ENCODE peak calls at places on chromosomes 2 and 18, in ten cellular contexts. H is AG10803, A is NB4, Z is dorsolateral prefrontal cortex, G is cardiac muscle cell, B is lower leg skin, I is MM.1S, P is cardiac fibroblast, J is body of pancreas, D is AG04450. K is an unnamed sample.

GRCh38 chr18:886076-886475 is 18.6 kb upstream of the ADCYAP1 start:
- DNase-seq in H (no peak), A (no peak), Z (no peak), G (no peak), B (no peak), I (no peak), P (no peak), J (no peak), D (no peak), K (no peak)

GRCh38 chr18:40380657-40381441 is 1574.2 kb upstream of the PIK3C3 start:
- DNase-seq in H (peak), A (no peak), Z (no peak), G (no peak), B (no peak), I (no peak), P (peak), J (no peak), D (no peak), K (no peak)

GRCh38 chr18:48876590-48876989 is 74.2 kb downstream of the SMAD7 start:
- DNase-seq in H (no peak), A (no peak), Z (no peak), G (no peak), B (no peak), I (no peak), P (no peak), J (no peak), D (no peak), K (no peak)

GRCh38 chr18:37393221-37393828 is 172.3 kb downstream of the CELF4 start:
- DNase-seq in H (no peak), A (no peak), Z (no peak), G (no peak), B (no peak), I (no peak), P (no peak), J (no peak), D (no peak), K (no peak)

GRCh38 chr2:235088608-235089020 is 136.8 kb downstream of the SH3BP4 start:
- DNase-seq in H (peak), A (no peak), Z (no peak), G (peak), B (no peak), I (no peak), P (peak), J (no peak), D (no peak), K (peak)

GRCh38 chr18:11733031-11733430 is 44.0 kb downstream of the GNAL start:
- DNase-seq in H (peak), A (peak), Z (peak), G (peak), B (peak), I (peak), P (peak), J (peak), D (peak), K (peak)

GRCh38 chr18:63258749-63259580 is 60.6 kb downstream of the BCL2 start:
- DNase-seq in H (no peak), A (no peak), Z (no peak), G (no peak), B (no peak), I (no peak), P (no peak), J (no peak), D (no peak), K (no peak)

GRCh38 chr18:78740876-78741275 is 238.7 kb upstream of the SALL3 start:
- DNase-seq in H (no peak), A (no peak), Z (no peak), G (no peak), B (peak), I (no peak), P (no peak), J (no peak), D (no peak), K (no peak)

GRCh38 chr2:152466041-152466440 is 131.1 kb downstream of the FMNL2 start:
- DNase-seq in H (no peak), A (peak), Z (no peak), G (peak), B (peak), I (no peak), P (peak), J (peak), D (no peak), K (peak)

GRCh38 chr2:25091265-25091664 is 49.4 kb downstream of the EFR3B start:
- DNase-seq in H (no peak), A (no peak), Z (no peak), G (no peak), B (no peak), I (no peak), P (no peak), J (no peak), D (no peak), K (no peak)

GRCh38 chr2:200380833-200381542 is 74.5 kb downstream of the SPATS2L start:
- DNase-seq in H (peak), A (peak), Z (no peak), G (peak), B (no peak), I (peak), P (peak), J (no peak), D (no peak), K (peak)

GRCh38 chr18:78069784-78070664 is 820.4 kb downstream of the GALR1 start:
- DNase-seq in H (no peak), A (no peak), Z (no peak), G (no peak), B (no peak), I (no peak), P (no peak), J (no peak), D (no peak), K (no peak)

GRCh38 chr2:146523218-146523617 is 1321.6 kb upstream of the ACVR2A start:
- DNase-seq in H (peak), A (peak), Z (no peak), G (peak), B (no peak), I (peak), P (peak), J (no peak), D (no peak), K (peak)

GRCh38 chr2:26061539-26061938 is 27.7 kb downstream of the RAB10 start:
- DNase-seq in H (no peak), A (no peak), Z (no peak), G (no peak), B (no peak), I (no peak), P (no peak), J (no peak), D (no peak), K (no peak)

GRCh38 chr2:30213326-30213725 is 18.0 kb upstream of the LBH start:
- DNase-seq in H (no peak), A (no peak), Z (no peak), G (no peak), B (peak), I (no peak), P (no peak), J (no peak), D (no peak), K (no peak)

GRCh38 chr18:62402342-62402948 is 77.3 kb downstream of the TNFRSF11A start:
- DNase-seq in H (no peak), A (no peak), Z (no peak), G (no peak), B (no peak), I (no peak), P (no peak), J (no peak), D (no peak), K (no peak)

GRCh38 chr2:28137221-28137620 is 246.7 kb downstream of the BABAM2 start:
- DNase-seq in H (peak), A (no peak), Z (no peak), G (peak), B (no peak), I (no peak), P (peak), J (no peak), D (peak), K (peak)

GRCh38 chr18:79246309-79247108 is 149.2 kb upstream of the NFATC1 start:
- DNase-seq in H (peak), A (peak), Z (peak), G (peak), B (peak), I (peak), P (peak), J (peak), D (peak), K (peak)

GRCh38 chr18:61845212-61845611 is 47.6 kb downstream of the RNF152 start:
- DNase-seq in H (no peak), A (no peak), Z (no peak), G (no peak), B (no peak), I (no peak), P (no peak), J (no peak), D (no peak), K (no peak)

GRCh38 chr2:158412206-158412605 is 44.3 kb downstream of the CCDC148 start:
- DNase-seq in H (peak), A (no peak), Z (no peak), G (no peak), B (no peak), I (no peak), P (peak), J (no peak), D (peak), K (peak)

GRCh38 chr2:68193774-68194372 is 36.2 kb downstream of the PNO1 start:
- DNase-seq in H (peak), A (no peak), Z (no peak), G (peak), B (no peak), I (no peak), P (peak), J (no peak), D (peak), K (peak)

GRCh38 chr18:74342416-74343043 is 26.9 kb downstream of the C18orf63 start:
- DNase-seq in H (peak), A (peak), Z (no peak), G (peak), B (no peak), I (peak), P (peak), J (peak), D (peak), K (peak)

GRCh38 chr2:105809099-105809473 is 64.4 kb downstream of the NCK2 start:
- DNase-seq in H (no peak), A (no peak), Z (no peak), G (no peak), B (no peak), I (peak), P (peak), J (no peak), D (no peak), K (no peak)

DNA sequence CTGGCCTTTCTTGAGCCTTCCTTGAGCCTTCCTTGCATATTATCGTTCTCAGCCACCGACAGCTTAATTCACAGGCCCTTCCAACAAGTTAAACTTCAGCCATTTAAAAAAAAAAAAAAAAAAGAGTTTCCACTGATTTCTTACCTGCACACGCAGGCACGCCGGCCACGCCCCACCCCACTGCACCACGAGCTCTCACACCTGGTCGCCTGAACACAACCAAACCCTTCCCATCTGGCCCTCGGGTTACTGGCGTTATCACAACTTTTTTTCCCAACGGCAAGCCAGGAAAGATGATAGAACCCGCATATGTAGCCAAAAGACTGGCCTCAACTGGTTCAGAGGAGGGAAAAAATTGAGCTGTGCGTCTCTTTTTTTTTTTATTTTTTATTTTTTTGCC is 23.2 kb downstream of the BCL11A start:
- DNase-seq in H (no peak), A (no peak), Z (no peak), G (no peak), B (no peak), I (no peak), P (no peak), J (peak), D (no peak), K (no peak)
- H3K4me3 ChIP-seq in H (no peak), A (no peak), Z (no peak), G (no peak), B (no peak), I (no peak), P (no peak), J (no peak), D (no peak), K (no peak)

DNA sequence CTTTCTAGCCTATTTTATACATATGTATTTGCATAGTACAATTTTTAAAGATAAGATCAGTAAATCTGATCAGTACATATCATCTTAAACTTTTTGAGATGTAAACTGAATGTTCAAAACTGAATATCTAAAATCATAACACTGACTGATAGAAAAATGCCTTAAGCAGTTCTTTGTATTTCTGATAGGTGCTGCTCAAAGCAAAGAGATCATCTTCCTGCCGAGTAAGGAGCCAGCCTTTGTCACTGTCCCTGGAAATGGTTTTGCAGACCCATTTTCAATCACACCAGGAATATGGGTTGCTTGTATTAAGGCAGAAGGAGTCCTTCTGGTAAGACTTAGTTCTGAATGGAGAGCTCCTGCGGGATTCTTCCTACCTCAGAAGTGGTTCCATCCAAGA is 135.0 kb downstream of the LAMA3 start:
- DNase-seq in H (no peak), A (no peak), Z (no peak), G (peak), B (no peak), I (no peak), P (peak), J (no peak), D (no peak), K (peak)
- TF ChIP-seq CTCF in H (no peak), A (no peak), Z (no peak), G (no peak), B (no peak), I (no peak), P (no peak), J (no peak), D (no peak), K (no peak)

GRCh38 chr2:10223932-10224720 is 78.6 kb upstream of the HPCAL1 start:
- DNase-seq in H (no peak), A (no peak), Z (no peak), G (no peak), B (no peak), I (no peak), P (no peak), J (no peak), D (no peak), K (no peak)

GRCh38 chr2:10228611-10229365 is 73.9 kb upstream of the HPCAL1 start:
- DNase-seq in H (no peak), A (no peak), Z (no peak), G (no peak), B (peak), I (no peak), P (no peak), J (peak), D (no peak), K (no peak)

GRCh38 chr2:10224734-10225133 is 78.0 kb upstream of the HPCAL1 start:
- DNase-seq in H (no peak), A (no peak), Z (no peak), G (no peak), B (no peak), I (no peak), P (no peak), J (no peak), D (no peak), K (no peak)

GRCh38 chr2:10225291-10226031 is 77.2 kb upstream of the HPCAL1 start:
- DNase-seq in H (no peak), A (no peak), Z (no peak), G (no peak), B (peak), I (no peak), P (no peak), J (no peak), D (no peak), K (no peak)

GRCh38 chr2:10226032-10226724 is 76.5 kb upstream of the HPCAL1 start:
- DNase-seq in H (no peak), A (no peak), Z (no peak), G (no peak), B (peak), I (no peak), P (no peak), J (no peak), D (no peak), K (no peak)
- H3K4me3 ChIP-seq in H (no peak), A (no peak), Z (no peak), G (no peak), B (no peak), I (no peak), P (no peak), J (no peak), D (no peak), K (no peak)

GRCh38 chr2:32882911-32883810 is 63.6 kb upstream of the LTBP1 start:
- DNase-seq in H (peak), A (no peak), Z (no peak), G (peak), B (no peak), I (no peak), P (no peak), J (no peak), D (peak), K (peak)
- TF ChIP-seq CTCF in H (no peak), A (no peak), Z (no peak), G (no peak), B (no peak), I (no peak), P (no peak), J (no peak), D (no peak), K (no peak)

GRCh38 chr2:222477962-222478608 is 53.7 kb downstream of the SGPP2 start:
- DNase-seq in H (no peak), A (no peak), Z (no peak), G (no peak), B (no peak), I (no peak), P (no peak), J (no peak), D (no peak), K (no peak)
- H3K4me3 ChIP-seq in H (no peak), A (no peak), Z (no peak), G (no peak), B (no peak), I (no peak), P (no peak), J (no peak), D (no peak), K (no peak)

GRCh38 chr2:20093263-20094141 is 42.1 kb upstream of the LAPTM4A start:
- DNase-seq in H (peak), A (peak), Z (no peak), G (peak), B (no peak), I (no peak), P (peak), J (peak), D (peak), K (peak)
- TF ChIP-seq CTCF in H (peak), A (peak), Z (no peak), G (peak), B (no peak), I (peak), P (peak), J (peak), D (peak), K (peak)

K was measured in fibroblast of pulmonary artery.